ENCODE peak calls at places on chromosomes 1 and 21, in nine cellular contexts. C, B, N, Y, O, U, V, I and G are unnamed samples.

GRCh38 chr1:201636065-201636464 is 97.1 kb downstream of the NAV1 start:
- DNase-seq in C (no peak), B (no peak), N (no peak), Y (no peak), O (no peak), U (peak), V (no peak), I (no peak), G (no peak)

GRCh38 chr1:63888984-63889383 is 115.2 kb downstream of the ROR1 start:
- DNase-seq in C (no peak), B (no peak), N (no peak), Y (no peak), O (no peak), U (no peak), V (no peak), I (no peak), G (no peak)

GRCh38 chr1:203441811-203442210 is 33.8 kb upstream of the PRELP start:
- DNase-seq in C (no peak), B (no peak), N (no peak), Y (no peak), O (no peak), U (no peak), V (no peak), I (no peak), G (no peak)

GRCh38 chr1:7752512-7753417 is 18.3 kb upstream of the VAMP3 start:
- DNase-seq in C (peak), B (peak), N (peak), Y (no peak), O (peak), U (peak), V (no peak), I (peak), G (no peak)

GRCh38 chr1:81549588-81550127 is 251.1 kb upstream of the ADGRL2 start:
- DNase-seq in C (no peak), B (peak), N (no peak), Y (no peak), O (peak), U (peak), V (no peak), I (peak), G (no peak)

GRCh38 chr1:185108324-185108723 is 48.4 kb downstream of the TRMT1L start:
- DNase-seq in C (no peak), B (no peak), N (no peak), Y (no peak), O (no peak), U (peak), V (no peak), I (no peak), G (no peak)

GRCh38 chr1:25623007-25623406 is 6.4 kb downstream of the MAN1C1 start:
- DNase-seq in C (no peak), B (no peak), N (no peak), Y (no peak), O (no peak), U (no peak), V (no peak), I (no peak), G (no peak)

GRCh38 chr1:234699795-234700665 is 90.1 kb upstream of the IRF2BP2 start:
- DNase-seq in C (no peak), B (no peak), N (peak), Y (no peak), O (peak), U (peak), V (peak), I (no peak), G (peak)

GRCh38 chr1:64162151-64162550 is 41.3 kb upstream of the UBE2U start:
- DNase-seq in C (no peak), B (no peak), N (no peak), Y (no peak), O (peak), U (no peak), V (no peak), I (no peak), G (no peak)

GRCh38 chr1:210344706-210345105 is 16.0 kb downstream of the HHAT start:
- DNase-seq in C (no peak), B (no peak), N (no peak), Y (no peak), O (no peak), U (no peak), V (no peak), I (no peak), G (no peak)

GRCh38 chr1:81670286-81670685 is 130.4 kb upstream of the ADGRL2 start:
- DNase-seq in C (no peak), B (no peak), N (peak), Y (no peak), O (peak), U (peak), V (no peak), I (peak), G (no peak)

GRCh38 chr1:194624833-194625232 is 1438.4 kb upstream of the B3GALT2 start:
- DNase-seq in C (no peak), B (no peak), N (peak), Y (no peak), O (no peak), U (no peak), V (no peak), I (no peak), G (no peak)

GRCh38 chr1:69315823-69316222 is 251.9 kb upstream of the LRRC7 start:
- DNase-seq in C (no peak), B (peak), N (no peak), Y (no peak), O (no peak), U (no peak), V (no peak), I (no peak), G (no peak)

GRCh38 chr1:185695299-185695698 is 38.9 kb upstream of the HMCN1 start:
- DNase-seq in C (no peak), B (no peak), N (no peak), Y (no peak), O (no peak), U (no peak), V (no peak), I (peak), G (no peak)

GRCh38 chr1:38571726-38572125 is 287.8 kb downstream of the RRAGC start:
- DNase-seq in C (no peak), B (peak), N (no peak), Y (no peak), O (no peak), U (no peak), V (no peak), I (no peak), G (no peak)

GRCh38 chr1:110524311-110525249 is 5.6 kb upstream of the KCNA10 start:
- DNase-seq in C (peak), B (peak), N (no peak), Y (peak), O (peak), U (peak), V (peak), I (peak), G (no peak)

GRCh38 chr1:179229214-179230140 is at the start of gene ABL2:
- DNase-seq in C (peak), B (peak), N (peak), Y (no peak), O (peak), U (peak), V (peak), I (peak), G (no peak)

GRCh38 chr1:85284202-85284601 is 7.8 kb upstream of the BCL10 start:
- DNase-seq in C (no peak), B (no peak), N (no peak), Y (no peak), O (no peak), U (no peak), V (no peak), I (no peak), G (no peak)

GRCh38 chr1:84089470-84090261 is 54.4 kb upstream of the PRKACB start:
- DNase-seq in C (no peak), B (no peak), N (no peak), Y (no peak), O (no peak), U (peak), V (no peak), I (peak), G (no peak)

GRCh38 chr1:181416268-181416855 is 67.0 kb upstream of the CACNA1E start:
- DNase-seq in C (no peak), B (no peak), N (no peak), Y (no peak), O (no peak), U (no peak), V (no peak), I (no peak), G (no peak)

GRCh38 chr21:28160378-28160777 is 832.3 kb downstream of the LTN1 start:
- DNase-seq in C (no peak), B (no peak), N (no peak), Y (no peak), O (no peak), U (peak), V (no peak), I (no peak), G (no peak)